ENCODE peak calls at places on chromosomes 1 and 21, in ten cellular contexts. C is renal cortical epithelial cell; U is M059J; J is CD4-positive, CD25-positive, alpha-beta regulatory T cell; K is activated CD4-positive, alpha-beta T cell treated with anti-CD3 and anti-CD28 coated beads, Interleukin-2, amount 50 U/mL, for 4 hours; L is AG08395; R is activated CD4-positive, alpha-beta memory T cell treated with anti-CD3 and anti-CD28 coated beads for 36 hours; H is prostate gland; N is brain microvascular endothelial cell; Z is IMR-90. M is an unnamed sample.

GRCh38 chr1:52636701-52637695 is 4.0 kb downstream of the SHISAL2A start:
- DNase-seq in J (peak), R (peak), H (no peak), K (peak), Z (no peak), C (peak), N (no peak), U (peak), L (no peak), M (peak)

GRCh38 chr1:81832573-81832972 is 31.8 kb downstream of the ADGRL2 start:
- DNase-seq in R (no peak), N (peak), C (peak), U (peak), H (no peak), K (no peak), J (no peak), Z (peak), L (peak), M (no peak)

GRCh38 chr1:64136749-64137568 is 66.5 kb upstream of the UBE2U start:
- DNase-seq in C (peak), N (peak), R (peak), L (peak), K (peak), H (peak), Z (peak), U (peak), J (peak), M (peak)

GRCh38 chr1:198333744-198334143 is 176.9 kb downstream of the NEK7 start:
- DNase-seq in H (no peak), C (peak), N (no peak), J (no peak), L (no peak), R (no peak), K (no peak), U (peak), Z (peak), M (no peak)

GRCh38 chr1:92066321-92066720 is 8.9 kb downstream of the SETSIP start:
- DNase-seq in H (peak), R (no peak), K (no peak), L (no peak), J (no peak), U (no peak), N (no peak), C (no peak), Z (no peak), M (no peak)

GRCh38 chr21:34928637-34929036 is 120.5 kb downstream of the RUNX1 start:
- DNase-seq in K (no peak), N (no peak), Z (no peak), L (no peak), R (no peak), J (no peak), U (peak), H (no peak), C (no peak), M (no peak)

GRCh38 chr1:70086897-70087296 is 118.5 kb downstream of the LRRC40 start:
- DNase-seq in Z (no peak), N (no peak), K (no peak), U (no peak), C (no peak), R (no peak), J (no peak), L (no peak), H (no peak), M (no peak)

GRCh38 chr1:50659107-50659628 is 235.9 kb upstream of the DMRTA2 start:
- DNase-seq in C (no peak), K (no peak), R (no peak), H (no peak), Z (no peak), N (no peak), J (no peak), U (no peak), L (no peak), M (no peak)

GRCh38 chr1:58572691-58573090 is 4.4 kb downstream of the TACSTD2 start:
- DNase-seq in Z (no peak), N (no peak), K (no peak), J (no peak), U (no peak), H (peak), L (no peak), R (no peak), C (peak), M (no peak)

GRCh38 chr1:101364370-101365120 is 127.7 kb downstream of the S1PR1 start:
- DNase-seq in J (no peak), U (peak), R (no peak), H (no peak), K (no peak), L (no peak), Z (peak), C (no peak), N (no peak), M (no peak)

GRCh38 chr21:41684381-41685245 is 82.2 kb downstream of the RIPK4 start:
- DNase-seq in C (peak), K (no peak), Z (peak), U (peak), L (peak), H (peak), R (no peak), N (peak), J (no peak), M (no peak)